ENCODE peak calls at places on chromosomes 4 and X, in ten cellular contexts. A is OCI-LY7, B is endothelial cell of umbilical vein, Y is astrocyte, J is PC-3, G is PC-9, M is GM12878, O is GM23248, D is fibroblast of lung, L is MM.1S. V is an unnamed sample. For H3K79me2, the result is how much of the 10 kb centered on the place peaks cover.

GRCh38 chr4:147049940-147050852 is 104.5 kb upstream of the TTC29 start:
- DNase-seq in A (no peak), B (no peak), Y (peak), J (peak), G (no peak), M (no peak), O (peak), D (peak), L (no peak), V (no peak)

GRCh38 chr4:80387390-80388283 is 52.1 kb downstream of the CFAP299 start:
- DNase-seq in A (no peak), B (no peak), Y (no peak), J (no peak), G (no peak), M (no peak), O (no peak), D (no peak), L (no peak), V (no peak)

GRCh38 chr4:81335221-81335912 is 120.3 kb upstream of the PRKG2 start:
- DNase-seq in A (no peak), B (no peak), Y (no peak), J (no peak), G (no peak), M (no peak), O (peak), D (no peak), L (no peak), V (no peak)

GRCh38 chrX:139881130-139881529 is 51.7 kb downstream of the ATP11C start:
- DNase-seq in A (no peak), B (no peak), Y (peak), J (no peak), G (no peak), M (no peak), O (peak), D (peak), L (no peak), V (no peak)

GRCh38 chrX:100748133-100748532 is 16.2 kb upstream of the SYTL4 start:
- DNase-seq in A (no peak), B (peak), Y (no peak), J (peak), G (peak), M (no peak), O (no peak), D (no peak), L (no peak), V (no peak)

GRCh38 chrX:25144043-25144940 is 128.5 kb upstream of the ARX start:
- DNase-seq in A (peak), B (peak), Y (peak), J (peak), G (no peak), M (no peak), O (peak), D (peak), L (peak), V (peak)

GRCh38 chr4:113951263-113951662 is 28.2 kb downstream of the ARSJ start:
- DNase-seq in A (no peak), B (no peak), Y (peak), J (no peak), G (no peak), M (no peak), O (peak), D (peak), L (no peak), V (no peak)

GRCh38 chr4:187294861-187295260 is 571.2 kb upstream of the FAT1 start:
- DNase-seq in A (no peak), B (no peak), Y (no peak), J (peak), G (no peak), M (no peak), O (no peak), D (peak), L (no peak), V (no peak)

GRCh38 chrX:138026211-138026610 is 460.3 kb downstream of the ZIC3 start:
- DNase-seq in A (peak), B (no peak), Y (no peak), J (peak), G (no peak), M (no peak), O (peak), D (no peak), L (peak), V (peak)

GRCh38 chrX:133983974-133984578 is 1.3 kb downstream of the GPC3 start:
- DNase-seq in A (no peak), B (no peak), Y (no peak), J (no peak), G (no peak), M (no peak), O (no peak), D (no peak), L (no peak), V (no peak)

GRCh38 chr4:80125252-80126177 is 52.5 kb upstream of the ANTXR2 start:
- DNase-seq in A (peak), B (peak), Y (peak), J (peak), G (no peak), M (no peak), O (peak), D (peak), L (peak), V (peak)

GRCh38 chrX:1451676-1452496 is 823 bp downstream of the ASMTL start:
- DNase-seq in A (no peak), B (no peak), Y (no peak), J (no peak), G (no peak), M (no peak), O (no peak), D (no peak), L (no peak), V (peak)

GRCh38 chrX:110055616-110056015 is 52.7 kb downstream of the TMEM164 start:
- DNase-seq in A (no peak), B (no peak), Y (peak), J (no peak), G (no peak), M (no peak), O (no peak), D (peak), L (no peak), V (no peak)

GRCh38 chr4:103032575-103032974 is 13.1 kb upstream of the SLC9B1 start:
- DNase-seq in A (peak), B (peak), Y (no peak), J (peak), G (peak), M (no peak), O (peak), D (peak), L (peak), V (peak)

GRCh38 chrX:20461576-20461975 is 194.9 kb upstream of the RPS6KA3 start:
- DNase-seq in A (no peak), B (peak), Y (peak), J (peak), G (no peak), M (no peak), O (peak), D (peak), L (no peak), V (no peak)

GRCh38 chrX:130523460-130524394 is 121.9 kb downstream of the RBMX2 start:
- DNase-seq in A (no peak), B (peak), Y (no peak), J (peak), G (no peak), M (no peak), O (no peak), D (peak), L (no peak), V (no peak)

GRCh38 chrX:110045988-110046387 is 43.1 kb downstream of the TMEM164 start:
- DNase-seq in A (no peak), B (no peak), Y (no peak), J (peak), G (no peak), M (no peak), O (no peak), D (no peak), L (no peak), V (no peak)

GRCh38 chr4:67087897-67088296 is 457.4 kb downstream of the CENPC start:
- DNase-seq in A (peak), B (peak), Y (no peak), J (peak), G (no peak), M (no peak), O (peak), D (no peak), L (peak), V (peak)

GRCh38 chrX:15349046-15349445 is 13.7 kb upstream of the PIGA start:
- DNase-seq in A (peak), B (peak), Y (peak), J (peak), G (peak), M (no peak), O (peak), D (peak), L (peak), V (peak)

GRCh38 chr4:149765630-149766029 is 50.0 kb downstream of the IQCM start:
- DNase-seq in A (no peak), B (no peak), Y (peak), J (peak), G (no peak), M (no peak), O (peak), D (peak), L (no peak), V (no peak)

GRCh38 chr4:143367863-143368262 is 31.2 kb downstream of the GAB1 start:
- DNase-seq in A (no peak), B (no peak), Y (no peak), J (no peak), G (no peak), M (no peak), O (no peak), D (no peak), L (no peak), V (no peak)

GRCh38 chr4:125994024-125994423 is 679.3 kb downstream of the FAT4 start:
- DNase-seq in A (no peak), B (no peak), Y (no peak), J (no peak), G (no peak), M (no peak), O (no peak), D (no peak), L (no peak), V (no peak)

GRCh38 chr4:119337010-119337409 is 15.1 kb upstream of the FABP2 start:
- DNase-seq in A (no peak), B (peak), Y (no peak), J (no peak), G (no peak), M (no peak), O (no peak), D (no peak), L (no peak), V (no peak)

GRCh38 chrX:3699841-3700381 is 13.5 kb downstream of the PRKX start:
- DNase-seq in A (peak), B (peak), Y (no peak), J (no peak), G (no peak), M (peak), O (peak), D (no peak), L (peak), V (peak)

GRCh38 chr4:76765473-76766183 is 132.3 kb downstream of the SOWAHB start:
- DNase-seq in A (no peak), B (no peak), Y (no peak), J (no peak), G (no peak), M (peak), O (peak), D (no peak), L (no peak), V (no peak)

GRCh38 chr4:53479731-53480525 is 102.5 kb downstream of the FIP1L1 start:
- DNase-seq in A (no peak), B (no peak), Y (peak), J (peak), G (no peak), M (no peak), O (peak), D (peak), L (no peak), V (no peak)

GRCh38 chr4:8341691-8342090 is 72.1 kb downstream of the HTRA3 start:
- DNase-seq in A (no peak), B (no peak), Y (no peak), J (no peak), G (no peak), M (no peak), O (no peak), D (no peak), L (no peak), V (no peak)

GRCh38 chr4:117545042-117545441 is 459.7 kb upstream of the TRAM1L1 start:
- DNase-seq in A (no peak), B (no peak), Y (peak), J (peak), G (no peak), M (no peak), O (no peak), D (peak), L (no peak), V (no peak)

GRCh38 chr4:6956434-6957147 is 47.0 kb downstream of the TBC1D14 start:
- DNase-seq in A (no peak), B (no peak), Y (no peak), J (no peak), G (no peak), M (no peak), O (no peak), D (no peak), L (no peak), V (no peak)

GRCh38 chr4:108492816-108493595 is 127.4 kb upstream of the RPL34 start:
- DNase-seq in A (peak), B (no peak), Y (peak), J (peak), G (no peak), M (no peak), O (peak), D (peak), L (peak), V (peak)

GRCh38 chrX:123339201-123339905 is 155.3 kb downstream of the GRIA3 start:
- DNase-seq in A (no peak), B (no peak), Y (peak), J (peak), G (no peak), M (no peak), O (peak), D (peak), L (no peak), V (peak)

GRCh38 chrX:15344106-15344505 is 8.8 kb upstream of the PIGA start:
- DNase-seq in A (no peak), B (no peak), Y (no peak), J (no peak), G (no peak), M (no peak), O (no peak), D (no peak), L (no peak), V (no peak)

GRCh38 chrX:2343413-2343812 is 157.4 kb downstream of the DHRSX start:
- DNase-seq in A (no peak), B (no peak), Y (no peak), J (no peak), G (no peak), M (no peak), O (no peak), D (no peak), L (no peak), V (no peak)

GRCh38 chr4:105022811-105023667 is 123.6 kb upstream of the TET2 start:
- DNase-seq in A (no peak), B (no peak), Y (peak), J (peak), G (no peak), M (no peak), O (no peak), D (peak), L (no peak), V (no peak)

GRCh38 chr4:40481977-40482376 is 146.8 kb downstream of the CHRNA9 start:
- DNase-seq in A (no peak), B (no peak), Y (no peak), J (no peak), G (no peak), M (no peak), O (no peak), D (no peak), L (no peak), V (no peak)

GRCh38 chr4:69749771-69750170 is 10.6 kb downstream of the SULT1B1 start:
- DNase-seq in A (no peak), B (no peak), Y (peak), J (peak), G (peak), M (no peak), O (peak), D (peak), L (no peak), V (no peak)

GRCh38 chr4:154189346-154189745 is 302.3 kb downstream of the DCHS2 start:
- DNase-seq in A (no peak), B (no peak), Y (no peak), J (peak), G (no peak), M (no peak), O (peak), D (peak), L (no peak), V (no peak)

DNA sequence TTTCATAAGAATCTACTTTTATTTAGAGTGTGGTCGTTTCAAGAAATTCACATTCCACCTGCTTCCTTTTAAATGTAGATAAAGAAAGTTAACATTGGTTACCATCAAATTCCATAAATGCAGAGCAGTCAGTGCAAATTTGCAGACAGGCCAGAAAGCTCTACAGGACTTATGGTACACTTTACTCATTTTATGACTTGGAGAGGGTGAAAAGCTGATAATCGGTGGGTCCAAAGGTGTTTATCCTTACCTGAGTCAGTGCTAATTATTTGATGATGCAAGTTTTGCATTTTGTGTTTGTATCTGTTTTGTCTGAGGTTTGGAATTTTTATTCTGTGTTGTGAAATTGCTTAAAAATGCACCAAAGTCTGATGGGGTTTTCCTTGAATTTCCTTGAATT is 193.3 kb downstream of the PALLD start:
- DNase-seq in A (no peak), B (no peak), Y (no peak), J (no peak), G (no peak), M (no peak), O (no peak), D (no peak), L (no peak), V (no peak)
- H3K79me2 ChIP-seq in A (under half), B (under half), Y (under half), J (under half), G (under half), M (under half), O (under half), D (under half), L (under half), V (under half)

DNA sequence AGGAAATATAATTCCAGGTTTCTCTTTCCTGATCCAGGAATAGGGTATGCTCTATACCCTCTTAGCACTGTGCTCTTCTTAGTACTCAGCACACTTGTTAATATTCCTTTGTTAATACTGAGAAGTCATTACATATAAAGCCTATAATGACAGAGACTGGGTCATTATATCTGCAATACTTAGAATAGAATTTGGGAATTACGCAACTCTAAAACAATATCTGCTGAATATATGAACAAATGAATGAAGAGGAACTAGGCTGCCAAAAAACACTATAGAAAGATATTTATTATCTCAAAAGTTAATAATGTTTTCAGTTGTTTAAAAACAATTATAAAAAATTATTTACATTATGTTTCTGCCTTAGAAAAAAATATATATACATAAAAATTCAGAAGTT is 36.4 kb upstream of the ANKRD50 start:
- DNase-seq in A (no peak), B (no peak), Y (no peak), J (no peak), G (no peak), M (no peak), O (no peak), D (no peak), L (no peak), V (no peak)
- H3K27ac ChIP-seq in A (no peak), B (no peak), Y (no peak), J (no peak), G (no peak), M (no peak), O (no peak), D (no peak), L (no peak), V (no peak)

GRCh38 chr4:21697583-21697982 is 251.0 kb downstream of the KCNIP4 start:
- DNase-seq in A (no peak), B (no peak), Y (peak), J (peak), G (no peak), M (no peak), O (peak), D (peak), L (no peak), V (no peak)
- H2AFZ ChIP-seq in A (no peak), B (no peak), Y (peak), J (no peak), G (no peak), M (no peak), O (no peak), D (no peak), L (no peak), V (no peak)

GRCh38 chr4:4406455-4407298 is 19.8 kb downstream of the NSG1 start:
- DNase-seq in A (no peak), B (no peak), Y (no peak), J (no peak), G (no peak), M (no peak), O (no peak), D (no peak), L (no peak), V (no peak)

GRCh38 chr4:4405358-4405962 is 18.6 kb downstream of the NSG1 start:
- DNase-seq in A (no peak), B (no peak), Y (no peak), J (no peak), G (no peak), M (no peak), O (no peak), D (no peak), L (no peak), V (no peak)

GRCh38 chr4:4401049-4401448 is 14.1 kb downstream of the NSG1 start:
- DNase-seq in A (no peak), B (no peak), Y (no peak), J (no peak), G (no peak), M (no peak), O (no peak), D (no peak), L (no peak), V (no peak)

GRCh38 chr4:4398430-4398829 is 11.5 kb downstream of the NSG1 start:
- DNase-seq in A (no peak), B (no peak), Y (no peak), J (no peak), G (no peak), M (no peak), O (no peak), D (no peak), L (no peak), V (no peak)

DNA sequence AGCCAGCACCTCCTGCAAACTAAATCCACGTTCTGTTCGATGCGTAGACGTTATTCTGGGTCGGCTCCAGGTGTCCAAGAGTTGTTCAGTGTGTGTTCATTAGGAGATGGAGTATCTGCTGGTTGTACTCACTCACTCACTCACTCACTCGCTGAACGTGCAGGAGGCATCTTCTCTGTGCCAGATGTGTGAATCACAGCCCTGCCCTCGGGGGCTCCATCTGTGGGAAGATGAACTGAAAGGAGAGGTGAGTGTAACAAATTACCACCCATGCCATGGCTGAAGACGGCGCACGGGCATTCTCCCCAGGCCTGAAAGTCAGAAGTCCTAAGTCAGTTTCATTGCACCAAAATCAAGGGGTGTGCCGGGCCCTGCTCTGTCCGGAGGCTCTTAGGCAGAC is 16.1 kb downstream of the NSG1 start:
- DNase-seq in A (no peak), B (no peak), Y (no peak), J (peak), G (no peak), M (no peak), O (peak), D (no peak), L (no peak), V (no peak)
- H3K79me2 ChIP-seq in A (under half), B (under half), Y (under half), J (under half), G (under half), M (under half), O (under half), D (under half), L (under half), V (under half)

V was measured in Karpas-422.